ENCODE peak calls at places on chromosome X, in seven cellular contexts. E is H54, U is breast epithelium, F is stomach, N is transverse colon, M is GM12892, Z is prostate gland. X is an unnamed sample.
A peak's percentile ranks its signal among the peaks of the same experiment; 100 is the strongest.

GRCh38 chrX:22340022-22340616 is 67.4 kb downstream of the CBLL2 start:
- DNase-seq in E (no peak), U (no peak), F (no peak), N (no peak), M (no peak), Z (no peak), X (no peak)

GRCh38 chrX:8849462-8849861 is 48.3 kb upstream of the FAM9A start:
- DNase-seq in E (no peak), U (no peak), F (no peak), N (no peak), M (no peak), Z (no peak), X (no peak)

GRCh38 chrX:71618303-71618721 is at the start of gene CXCR3:
- DNase-seq in E (no peak), U (no peak), F (no peak), N (peak; percentile 52), M (peak; percentile 46), Z (no peak), X (peak; percentile 89)

GRCh38 chrX:57583477-57583876 is 8.3 kb upstream of the ZXDB start:
- DNase-seq in E (no peak), U (no peak), F (no peak), N (peak; percentile 12), M (no peak), Z (no peak), X (no peak)

GRCh38 chrX:50874878-50875277 is 35.7 kb upstream of the BMP15 start:
- DNase-seq in E (no peak), U (no peak), F (no peak), N (no peak), M (no peak), Z (no peak), X (no peak)

GRCh38 chrX:5236096-5236495 is 992.6 kb downstream of the NLGN4X start:
- DNase-seq in E (no peak), U (no peak), F (no peak), N (no peak), M (no peak), Z (no peak), X (no peak)

GRCh38 chrX:72041166-72041565 is 90.5 kb downstream of the RTL5 start:
- DNase-seq in E (no peak), U (no peak), F (no peak), N (no peak), M (no peak), Z (no peak), X (no peak)

GRCh38 chrX:133654801-133655200 is 239.5 kb upstream of the GPC4 start:
- DNase-seq in E (no peak), U (no peak), F (no peak), N (no peak), M (no peak), Z (no peak), X (no peak)

GRCh38 chrX:121405826-121406225 is 358.4 kb downstream of the GLUD2 start:
- DNase-seq in E (no peak), U (no peak), F (no peak), N (no peak), M (no peak), Z (no peak), X (no peak)

GRCh38 chrX:40402771-40403533 is 177.8 kb upstream of the ATP6AP2 start:
- DNase-seq in E (no peak), U (no peak), F (no peak), N (peak; percentile 21), M (no peak), Z (peak; percentile 14), X (peak; percentile 25)

GRCh38 chrX:105464611-105465010 is 244.1 kb upstream of the TEX13A start:
- DNase-seq in E (no peak), U (no peak), F (no peak), N (no peak), M (no peak), Z (no peak), X (no peak)

GRCh38 chrX:106902684-106903083 is 457 bp downstream of the RIPPLY1 start:
- DNase-seq in E (no peak), U (no peak), F (no peak), N (no peak), M (no peak), Z (no peak), X (no peak)

GRCh38 chrX:106901781-106902219 is 1.3 kb downstream of the RIPPLY1 start:
- DNase-seq in E (no peak), U (no peak), F (no peak), N (no peak), M (no peak), Z (no peak), X (no peak)

GRCh38 chrX:106905064-106905708 is 2.0 kb upstream of the RIPPLY1 start:
- DNase-seq in E (no peak), U (no peak), F (no peak), N (no peak), M (no peak), Z (no peak), X (peak; percentile 64)

GRCh38 chrX:106903291-106903820 is at the start of gene RIPPLY1:
- DNase-seq in E (no peak), U (no peak), F (no peak), N (no peak), M (no peak), Z (no peak), X (no peak)

GRCh38 chrX:106903856-106904528 is 851 bp upstream of the RIPPLY1 start:
- DNase-seq in E (no peak), U (no peak), F (no peak), N (no peak), M (no peak), Z (no peak), X (no peak)
- TF ChIP-seq POLR2A in E (no peak), U (no peak), F (no peak), N (no peak), M (no peak), Z (no peak), X (no peak)

GRCh38 chrX:38970074-38970473 is 168.8 kb downstream of the MID1IP1 start:
- DNase-seq in E (no peak), U (no peak), F (no peak), N (no peak), M (no peak), Z (no peak), X (no peak)
- TF ChIP-seq POLR2A in E (no peak), U (no peak), F (no peak), N (no peak), M (no peak), Z (no peak), X (no peak)

GRCh38 chrX:275967-276587 is 5.1 kb upstream of the PLCXD1 start:
- DNase-seq in E (peak; percentile 38), U (peak; percentile 78), F (peak; percentile 90), N (peak; percentile 84), M (peak; percentile 61), Z (peak; percentile 87), X (peak; percentile 85)

GRCh38 chrX:281166-281999 is at the start of gene PLCXD1:
- DNase-seq in E (no peak), U (no peak), F (peak; percentile 32), N (no peak), M (peak; percentile 44), Z (no peak), X (peak; percentile 19)

GRCh38 chrX:275476-275966 is 5.7 kb upstream of the PLCXD1 start:
- DNase-seq in E (no peak), U (no peak), F (no peak), N (no peak), M (no peak), Z (no peak), X (no peak)

GRCh38 chrX:274904-275475 is 6.2 kb upstream of the PLCXD1 start:
- DNase-seq in E (no peak), U (no peak), F (peak; percentile 59), N (peak; percentile 66), M (no peak), Z (no peak), X (peak; percentile 4)

GRCh38 chrX:276588-277171 is 4.5 kb upstream of the PLCXD1 start:
- DNase-seq in E (peak; percentile 30), U (peak; percentile 74), F (peak; percentile 67), N (peak; percentile 49), M (no peak), Z (peak; percentile 42), X (peak; percentile 41)
- TF ChIP-seq POLR2A in E (no peak), U (no peak), F (no peak), N (no peak), M (no peak), Z (no peak), X (no peak)

GRCh38 chrX:74291577-74291963 is 12.4 kb upstream of the ZCCHC13 start:
- DNase-seq in E (no peak), U (no peak), F (no peak), N (no peak), M (no peak), Z (no peak), X (no peak)

GRCh38 chrX:74295102-74295501 is 8.9 kb upstream of the ZCCHC13 start:
- DNase-seq in E (no peak), U (no peak), F (no peak), N (no peak), M (no peak), Z (no peak), X (no peak)

GRCh38 chrX:74286950-74287349 is 17.0 kb upstream of the ZCCHC13 start:
- DNase-seq in E (no peak), U (no peak), F (no peak), N (no peak), M (no peak), Z (no peak), X (no peak)

GRCh38 chrX:74293343-74293946 is 10.5 kb upstream of the ZCCHC13 start:
- DNase-seq in E (peak; percentile 51), U (peak; percentile 57), F (peak; percentile 75), N (peak; percentile 79), M (peak; percentile 27), Z (peak; percentile 71), X (peak; percentile 79)

DNA sequence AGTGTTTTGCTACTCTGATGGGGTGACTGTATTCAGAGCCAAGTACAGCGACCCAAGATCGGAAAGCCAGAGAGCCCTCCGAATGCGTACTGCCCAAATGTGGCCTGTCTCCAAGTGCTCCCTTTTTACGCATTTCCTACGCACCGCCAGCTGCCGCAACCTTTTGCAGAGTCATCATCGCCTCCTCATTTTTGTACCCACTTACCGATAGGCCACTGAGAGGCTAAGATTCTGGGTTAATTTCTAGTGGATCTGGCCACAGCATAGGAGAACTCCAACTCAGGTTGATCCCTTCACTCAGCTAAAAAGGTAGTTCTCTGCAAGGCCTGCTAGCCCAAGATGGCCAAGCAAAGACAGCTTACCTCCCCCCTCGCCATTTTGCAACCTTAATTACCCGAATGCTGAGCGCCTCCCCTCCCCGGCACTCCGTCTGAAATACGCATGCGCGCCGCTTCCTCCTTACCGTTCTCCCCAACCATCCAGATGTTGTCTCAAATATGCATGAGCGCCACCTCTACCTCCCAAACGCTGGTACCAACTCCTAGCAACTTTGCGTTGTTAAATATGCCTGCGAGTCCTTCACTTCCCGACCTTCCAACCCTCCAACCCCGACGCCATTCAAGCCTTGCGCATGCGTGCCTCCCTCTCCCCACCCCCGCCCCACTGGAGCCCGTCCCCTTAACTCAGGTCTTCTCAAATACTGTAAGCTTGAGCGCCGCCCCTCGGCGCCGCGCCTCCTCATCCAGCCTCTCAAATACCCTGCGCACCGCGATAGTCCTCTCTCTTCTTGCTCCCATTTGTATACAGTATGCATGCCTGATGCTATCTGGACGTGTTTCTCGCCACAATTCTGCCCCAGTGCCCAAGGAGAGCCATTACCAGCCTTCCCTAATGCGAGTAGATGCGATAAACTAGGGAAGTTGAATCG is 11.8 kb upstream of the ZCCHC13 start:
- DNase-seq in E (peak; percentile 53), U (peak; percentile 89), F (peak; percentile 86), N (peak; percentile 89), M (peak; percentile 33), Z (peak; percentile 85), X (peak; percentile 87)
- TF ChIP-seq POLR2A in E (peak; percentile 23), U (no peak), F (no peak), N (peak; percentile 53), M (no peak), Z (peak; percentile 61), X (peak; percentile 68)